ENCODE peak calls at places on chromosomes 6 and 20, in five cellular contexts. O is T-helper 9 cell; J is uterus; S is stimulated activated CD4-positive, alpha-beta T cell treated with anti-CD3 and anti-CD28 coated beads, Interleukin-2, amount 100 ng/mL, for 48 hours; E is cardiac muscle cell. K is an unnamed sample.

GRCh38 chr6:154276810-154277577 is 79.6 kb downstream of the IPCEF1 start:
- DNase-seq in S (no peak), J (no peak), E (peak), O (no peak), K (no peak)

GRCh38 chr20:10381477-10381876 is 52.5 kb downstream of the MKKS start:
- DNase-seq in E (no peak), S (no peak), J (no peak), O (no peak), K (no peak)

GRCh38 chr20:50735813-50736212 is 4.4 kb downstream of the PARD6B start:
- DNase-seq in J (no peak), O (no peak), E (no peak), S (no peak), K (no peak)

GRCh38 chr6:133906050-133906449 is 17.1 kb downstream of the TCF21 start:
- DNase-seq in S (no peak), E (no peak), O (no peak), J (no peak), K (no peak)

GRCh38 chr6:593139-593906 is 63.6 kb downstream of the HUS1B start:
- DNase-seq in E (peak), J (peak), S (peak), O (peak), K (peak)

GRCh38 chr6:35473075-35473848 is 5.1 kb downstream of the RPL10A start:
- DNase-seq in J (no peak), E (no peak), S (no peak), O (no peak), K (no peak)

GRCh38 chr6:26660096-26660425 is 515 bp upstream of the ZNF322 start:
- DNase-seq in J (no peak), E (no peak), S (no peak), O (no peak), K (no peak)

GRCh38 chr6:75283907-75284284 is 696 bp downstream of the TMEM30A start:
- DNase-seq in J (no peak), O (no peak), S (no peak), E (no peak), K (no peak)

GRCh38 chr6:111871207-111871606 is 2.0 kb downstream of the FYN start:
- DNase-seq in S (no peak), O (no peak), J (no peak), E (no peak), K (no peak)

GRCh38 chr20:58237318-58238182 is 9.1 kb upstream of the ANKRD60 start:
- DNase-seq in S (no peak), J (no peak), E (no peak), O (no peak), K (no peak)

GRCh38 chr20:2984956-2985661 is 58.3 kb upstream of the GNRH2 start:
- DNase-seq in J (no peak), E (peak), S (peak), O (no peak), K (peak)

GRCh38 chr6:138052783-138053182 is 54.4 kb downstream of the PERP start:
- DNase-seq in J (no peak), O (no peak), E (no peak), S (no peak), K (no peak)

GRCh38 chr6:452301-453067 is 60.9 kb downstream of the IRF4 start:
- DNase-seq in J (no peak), S (no peak), O (no peak), E (no peak), K (no peak)

GRCh38 chr6:133244502-133244901 is 3.3 kb downstream of the EYA4 start:
- DNase-seq in J (no peak), S (no peak), O (no peak), E (no peak), K (no peak)

GRCh38 chr6:83908813-83909212 is 49.3 kb downstream of the CYB5R4 start:
- DNase-seq in O (no peak), J (no peak), S (no peak), E (no peak), K (no peak)

GRCh38 chr20:57250607-57251343 is 15.7 kb downstream of the BMP7 start:
- DNase-seq in O (no peak), J (no peak), S (no peak), E (no peak), K (no peak)

GRCh38 chr6:149150999-149151398 is 166.5 kb upstream of the TAB2 start:
- DNase-seq in O (no peak), J (no peak), S (peak), E (no peak), K (no peak)

GRCh38 chr6:132736239-132736638 is 21.5 kb downstream of the VNN2 start:
- DNase-seq in O (no peak), E (no peak), J (no peak), S (no peak), K (no peak)

GRCh38 chr6:166266336-166266735 is 41.9 kb downstream of the PRR18 start:
- DNase-seq in O (no peak), E (no peak), S (no peak), J (no peak), K (no peak)

GRCh38 chr6:105250523-105250922 is 70.7 kb upstream of the POPDC3 start:
- DNase-seq in O (no peak), S (no peak), J (no peak), E (no peak), K (no peak)

GRCh38 chr6:69732045-69732444 is 64.8 kb downstream of the LMBRD1 start:
- DNase-seq in E (no peak), O (no peak), S (no peak), J (no peak), K (no peak)

GRCh38 chr6:140485740-140486467 is 1111.5 kb upstream of the CITED2 start:
- DNase-seq in E (no peak), S (no peak), O (no peak), J (peak), K (no peak)

GRCh38 chr6:94260755-94261154 is 841.4 kb upstream of the EPHA7 start:
- DNase-seq in E (no peak), S (no peak), J (no peak), O (no peak), K (no peak)

GRCh38 chr6:11276228-11276627 is 43.8 kb upstream of the NEDD9 start:
- DNase-seq in O (no peak), S (no peak), J (no peak), E (no peak), K (no peak)

GRCh38 chr6:2440516-2440915 is 195.1 kb upstream of the GMDS start:
- DNase-seq in J (no peak), S (no peak), O (no peak), E (no peak), K (no peak)

GRCh38 chr6:149223934-149224333 is 93.6 kb upstream of the TAB2 start:
- DNase-seq in J (no peak), O (no peak), S (no peak), E (no peak), K (no peak)

GRCh38 chr20:50304883-50305635 is 114.4 kb downstream of the CEBPB start:
- DNase-seq in E (no peak), J (peak), O (no peak), S (no peak), K (no peak)

GRCh38 chr6:41367700-41368099 is 32.3 kb downstream of the NCR2 start:
- DNase-seq in S (no peak), O (no peak), E (peak), J (peak), K (no peak)

GRCh38 chr20:15682690-15683089 is 890.6 kb downstream of the KIF16B start:
- DNase-seq in S (no peak), E (no peak), J (no peak), O (no peak), K (no peak)

GRCh38 chr20:4366076-4366475 is 350.7 kb upstream of the RNF24 start:
- DNase-seq in O (no peak), J (no peak), S (no peak), E (no peak), K (no peak)

GRCh38 chr6:25175216-25175615 is 104.0 kb upstream of the CARMIL1 start:
- DNase-seq in S (no peak), O (no peak), J (no peak), E (no peak), K (no peak)

GRCh38 chr6:24840187-24840586 is 41.5 kb upstream of the ARMH2 start:
- DNase-seq in J (no peak), E (no peak), S (no peak), O (no peak), K (no peak)

GRCh38 chr6:2396856-2397640 is 151.6 kb upstream of the GMDS start:
- DNase-seq in E (no peak), S (no peak), J (no peak), O (no peak), K (no peak)

GRCh38 chr6:34460796-34461507 is 4.9 kb upstream of the PACSIN1 start:
- DNase-seq in O (no peak), J (no peak), S (no peak), E (no peak), K (no peak)

GRCh38 chr20:18202966-18203365 is 65.3 kb downstream of the KAT14 start:
- DNase-seq in S (no peak), E (no peak), O (no peak), J (no peak), K (no peak)

GRCh38 chr6:119443993-119444641 is 94.6 kb upstream of the MAN1A1 start:
- DNase-seq in S (no peak), O (no peak), E (no peak), J (no peak), K (no peak)

GRCh38 chr6:2918936-2919335 is 15.8 kb upstream of the SERPINB9 start:
- DNase-seq in J (no peak), S (no peak), E (no peak), O (no peak), K (no peak)